ENCODE peak calls at places on chromosome 4, in ten cellular contexts. W is lower lobe of right lung; S is body of pancreas; D is frontal cortex; L is cardiac muscle cell; G is NCI-H1092 treated with DMSO at 0.1 percent for 48 hours; C is stimulated activated CD4-positive, alpha-beta T cell treated with anti-CD3 and anti-CD28 coated beads, TNF-alpha, amount 100 ng/mL, for 4 hours; A is activated effector memory CD4-positive, alpha-beta T cell treated with Interleukin-2 at 50 U/mL for 16 hours; K is right lobe of liver; J is NAMALWA. R is an unnamed sample.

GRCh38 chr4:105613326-105613725 is 60.9 kb downstream of the ARHGEF38 start:
- DNase-seq in C (no peak), G (peak; percentile 77), S (peak; percentile 18), L (no peak), W (no peak), D (no peak), A (no peak), K (no peak), J (no peak), R (no peak)

GRCh38 chr4:95529941-95530340 is 18.8 kb downstream of the UNC5C start:
- DNase-seq in G (no peak), S (no peak), L (no peak), J (no peak), K (no peak), D (no peak), A (no peak), W (no peak), C (no peak), R (no peak)

GRCh38 chr4:154465085-154465484 is 26.5 kb downstream of the DCHS2 start:
- DNase-seq in S (no peak), C (no peak), J (no peak), K (no peak), L (no peak), W (no peak), D (no peak), G (no peak), A (no peak), R (no peak)

GRCh38 chr4:1749370-1749769 is 28.0 kb downstream of the TACC3 start:
- DNase-seq in S (no peak), J (no peak), L (no peak), A (no peak), C (no peak), D (no peak), K (no peak), G (no peak), W (no peak), R (no peak)

GRCh38 chr4:153265311-153266047 is 61.2 kb downstream of the TRIM2 start:
- DNase-seq in A (no peak), J (no peak), G (no peak), W (no peak), L (no peak), D (no peak), C (no peak), K (no peak), S (no peak), R (no peak)

GRCh38 chr4:73459048-73459421 is 22.5 kb upstream of the AFM start:
- DNase-seq in J (no peak), L (no peak), K (no peak), D (no peak), C (no peak), G (no peak), W (no peak), S (no peak), A (no peak), R (no peak)

GRCh38 chr4:81562093-81562492 is 90.4 kb upstream of the RASGEF1B start:
- DNase-seq in W (no peak), A (no peak), G (no peak), S (no peak), J (peak; percentile 95), K (no peak), D (no peak), L (no peak), C (no peak), R (no peak)

GRCh38 chr4:121676388-121677075 is 20.2 kb downstream of the ANXA5 start:
- DNase-seq in K (no peak), G (no peak), A (no peak), C (no peak), J (no peak), L (no peak), W (no peak), S (no peak), D (no peak), R (no peak)

GRCh38 chr4:177182156-177182555 is 127.5 kb upstream of the NEIL3 start:
- DNase-seq in G (no peak), A (no peak), S (no peak), K (no peak), C (no peak), J (no peak), L (no peak), D (no peak), W (no peak), R (no peak)

GRCh38 chr4:55396305-55397023 is 707 bp downstream of the TMEM165 start:
- DNase-seq in K (peak; percentile 75), J (peak; percentile 51), G (peak; percentile 31), S (peak; percentile 47), D (peak; percentile 49), W (peak; percentile 61), C (peak; percentile 2), A (peak; percentile 7), L (peak; percentile 77), R (peak; percentile 60)

GRCh38 chr4:113869743-113870375 is 108.3 kb upstream of the CAMK2D start:
- DNase-seq in A (no peak), S (no peak), J (peak; percentile 49), D (no peak), G (no peak), C (peak; percentile 3), K (no peak), W (no peak), L (no peak), R (no peak)

GRCh38 chr4:70863099-70863790 is 23.6 kb upstream of the GRSF1 start:
- DNase-seq in G (no peak), L (peak; percentile 19), K (no peak), W (no peak), S (no peak), A (no peak), J (no peak), D (no peak), C (no peak), R (no peak)

GRCh38 chr4:121189811-121190210 is 25.7 kb upstream of the TNIP3 start:
- DNase-seq in A (peak; percentile 33), J (no peak), D (no peak), G (no peak), W (no peak), S (no peak), L (no peak), C (no peak), K (no peak), R (no peak)

GRCh38 chr4:94947681-94948108 is 189.9 kb downstream of the BMPR1B start:
- DNase-seq in A (no peak), D (no peak), J (no peak), L (no peak), W (no peak), S (no peak), C (no peak), K (no peak), G (no peak), R (no peak)

GRCh38 chr4:123343400-123344060 is 53.1 kb upstream of the SPRY1 start:
- DNase-seq in A (no peak), S (no peak), L (no peak), G (no peak), D (no peak), W (no peak), K (no peak), C (no peak), J (no peak), R (no peak)

GRCh38 chr4:185589067-185589844 is 53.9 kb upstream of the PDLIM3 start:
- DNase-seq in S (no peak), D (no peak), L (no peak), C (no peak), A (no peak), J (no peak), K (no peak), W (no peak), G (no peak), R (no peak)

GRCh38 chr4:185358514-185359433 is 37.0 kb downstream of the LRP2BP start:
- DNase-seq in A (no peak), K (no peak), G (no peak), C (no peak), S (no peak), W (no peak), L (no peak), D (no peak), J (no peak), R (no peak)

GRCh38 chr4:81166431-81166830 is 48.6 kb downstream of the PRKG2 start:
- DNase-seq in A (no peak), W (no peak), J (no peak), S (no peak), L (no peak), C (no peak), G (peak; percentile 10), D (no peak), K (no peak), R (no peak)

GRCh38 chr4:87101543-87102199 is 118.7 kb downstream of the KLHL8 start:
- DNase-seq in L (no peak), W (no peak), A (no peak), D (no peak), S (no peak), K (no peak), J (no peak), G (no peak), C (no peak), R (no peak)

GRCh38 chr4:15451866-15452765 is 17.6 kb upstream of the CC2D2A start:
- DNase-seq in K (no peak), W (no peak), C (no peak), S (no peak), G (no peak), L (no peak), J (no peak), A (no peak), D (no peak), R (no peak)

GRCh38 chr4:7388627-7389026 is 46.1 kb downstream of the PSAPL1 start:
- DNase-seq in K (no peak), D (no peak), S (no peak), A (no peak), W (no peak), J (no peak), G (no peak), C (no peak), L (no peak), R (no peak)

GRCh38 chr4:1676605-1677525 is 7.2 kb downstream of the FAM53A start:
- DNase-seq in S (no peak), G (no peak), D (no peak), K (peak; percentile 43), L (no peak), A (no peak), W (no peak), C (no peak), J (no peak), R (no peak)

GRCh38 chr4:73891739-73892405 is 22.7 kb downstream of the CXCL1 start:
- DNase-seq in K (no peak), C (no peak), D (no peak), L (no peak), W (no peak), J (no peak), G (no peak), A (no peak), S (no peak), R (no peak)

GRCh38 chr4:15714616-15715015 is 11.8 kb downstream of the BST1 start:
- DNase-seq in C (no peak), W (no peak), S (no peak), D (no peak), G (no peak), J (no peak), A (no peak), L (no peak), K (no peak), R (no peak)

GRCh38 chr4:147791870-147792269 is 60.0 kb downstream of the ARHGAP10 start:
- DNase-seq in G (no peak), A (no peak), J (no peak), L (no peak), S (no peak), C (no peak), W (no peak), K (no peak), D (no peak), R (no peak)

GRCh38 chr4:40837094-40837870 is 87.5 kb downstream of the NSUN7 start:
- DNase-seq in C (no peak), L (no peak), W (no peak), G (peak; percentile 83), S (no peak), D (no peak), K (no peak), A (no peak), J (peak; percentile 13), R (no peak)

GRCh38 chr4:24781999-24782745 is 13.2 kb upstream of the SOD3 start:
- DNase-seq in S (no peak), W (no peak), A (no peak), C (no peak), G (no peak), J (no peak), K (no peak), D (no peak), L (peak; percentile 8), R (no peak)

GRCh38 chr4:52957791-52958190 is 95.7 kb downstream of the RASL11B start:
- DNase-seq in J (no peak), G (no peak), K (no peak), A (no peak), S (no peak), D (no peak), W (no peak), L (no peak), C (no peak), R (no peak)